ENCODE peak calls at places on chromosomes 13 and 19, in five cellular contexts. S is cardiac muscle cell; W is effector memory CD4-positive, alpha-beta T cell; X is neural progenitor cell; K is heart right ventricle. D is an unnamed sample.

GRCh38 chr19:39067104-39067503 is 17.1 kb upstream of the ACP7 start:
- DNase-seq in X (no peak), K (no peak), W (no peak), S (no peak), D (no peak)

GRCh38 chr19:40578442-40578908 is 1.8 kb downstream of the SHKBP1 start:
- DNase-seq in X (peak; percentile 72), K (peak; percentile 47), S (no peak), W (no peak), D (no peak)

GRCh38 chr19:339262-339887 is 5.2 kb downstream of the MIER2 start:
- DNase-seq in X (no peak), K (no peak), S (no peak), W (no peak), D (no peak)

GRCh38 chr19:31539386-31539785 is 190.2 kb upstream of the TSHZ3 start:
- DNase-seq in K (no peak), W (no peak), S (no peak), X (no peak), D (no peak)

GRCh38 chr19:33040994-33041827 is 23.5 kb downstream of the RHPN2 start:
- DNase-seq in X (no peak), S (no peak), W (no peak), K (no peak), D (no peak)

GRCh38 chr19:7505682-7506384 is 10.1 kb upstream of the ZNF358 start:
- DNase-seq in S (peak; percentile 63), K (no peak), W (no peak), X (peak; percentile 63), D (peak; percentile 46)

GRCh38 chr13:26498524-26499208 is 58.8 kb upstream of the WASF3 start:
- DNase-seq in K (no peak), W (no peak), S (no peak), X (no peak), D (no peak)

GRCh38 chr13:114118086-114118762 is 14.2 kb downstream of the RASA3 start:
- DNase-seq in W (no peak), K (no peak), X (no peak), S (no peak), D (peak; percentile 44)

GRCh38 chr13:109243311-109243951 is 543.0 kb downstream of the IRS2 start:
- DNase-seq in W (no peak), X (no peak), S (peak; percentile 53), K (peak; percentile 40), D (peak; percentile 88)

GRCh38 chr13:113157206-113157928 is 1.1 kb upstream of the PROZ start:
- DNase-seq in K (no peak), S (no peak), X (no peak), W (no peak), D (no peak)

GRCh38 chr19:13764821-13765394 is 586 bp downstream of the MRI1 start:
- DNase-seq in K (no peak), S (peak; percentile 50), X (peak; percentile 46), W (peak; percentile 15), D (peak; percentile 56)

GRCh38 chr13:79385694-79386093 is 20.4 kb downstream of the RBM26 start:
- DNase-seq in S (no peak), K (no peak), X (no peak), W (no peak), D (no peak)

GRCh38 chr13:20065516-20065915 is 95.3 kb downstream of the GJA3 start:
- DNase-seq in S (no peak), X (no peak), K (no peak), W (no peak), D (no peak)

GRCh38 chr19:41392775-41393174 is 4.4 kb downstream of the EXOSC5 start:
- DNase-seq in X (no peak), S (no peak), K (no peak), W (no peak), D (no peak)

GRCh38 chr19:18879579-18880373 is 16.2 kb downstream of the CERS1 start:
- DNase-seq in K (no peak), S (no peak), X (peak; percentile 36), W (no peak), D (peak; percentile 43)

GRCh38 chr13:32142115-32142514 is 110.5 kb downstream of the FRY start:
- DNase-seq in S (no peak), K (no peak), W (no peak), X (no peak), D (no peak)

GRCh38 chr19:49931293-49932040 is 2.2 kb upstream of the NUP62 start:
- DNase-seq in W (no peak), S (no peak), K (no peak), X (no peak), D (no peak)

GRCh38 chr13:23673867-23674605 is 103.8 kb downstream of the TNFRSF19 start:
- DNase-seq in K (no peak), X (no peak), W (no peak), S (no peak), D (peak; percentile 67)

GRCh38 chr19:40530091-40530901 is 46.4 kb upstream of the SHKBP1 start:
- DNase-seq in S (peak; percentile 82), K (no peak), X (peak; percentile 89), W (no peak), D (peak; percentile 37)

GRCh38 chr19:52007436-52007804 is 591 bp downstream of the ZNF615 start:
- DNase-seq in K (no peak), S (peak; percentile 23), X (peak; percentile 53), W (no peak), D (no peak)

GRCh38 chr13:106464076-106464475 is 71.4 kb downstream of the EFNB2 start:
- DNase-seq in K (no peak), S (no peak), X (no peak), W (no peak), D (no peak)

GRCh38 chr13:32426191-32426980 is 1.5 kb downstream of the N4BP2L1 start:
- DNase-seq in W (peak; percentile 8), K (no peak), S (no peak), X (no peak), D (no peak)

GRCh38 chr19:674282-675151 is 1.7 kb upstream of the FSTL3 start:
- DNase-seq in K (no peak), S (no peak), W (no peak), X (no peak), D (no peak)

GRCh38 chr13:52010890-52011689 is at the start of gene ATP7B:
- DNase-seq in X (peak; percentile 78), S (peak; percentile 52), W (peak; percentile 1), K (peak; percentile 15), D (peak; percentile 55)

GRCh38 chr13:20160346-20161274 is at the start of gene GJA3:
- DNase-seq in W (peak; percentile 22), K (peak; percentile 61), X (peak; percentile 84), S (peak; percentile 86), D (peak; percentile 65)

GRCh38 chr13:51453308-51453958 is 597 bp upstream of the INTS6 start:
- DNase-seq in X (peak; percentile 87), K (peak; percentile 85), W (peak; percentile 72), S (no peak), D (peak; percentile 83)

GRCh38 chr19:32570081-32570785 is 10.8 kb upstream of the PDCD5 start:
- DNase-seq in W (peak; percentile 26), K (peak; percentile 34), X (peak; percentile 81), S (peak; percentile 59), D (peak; percentile 78)

GRCh38 chr19:58218899-58219298 is 9.8 kb upstream of the ZNF544 start:
- DNase-seq in S (peak; percentile 18), K (no peak), X (peak; percentile 26), W (peak; percentile 9), D (no peak)

DNA sequence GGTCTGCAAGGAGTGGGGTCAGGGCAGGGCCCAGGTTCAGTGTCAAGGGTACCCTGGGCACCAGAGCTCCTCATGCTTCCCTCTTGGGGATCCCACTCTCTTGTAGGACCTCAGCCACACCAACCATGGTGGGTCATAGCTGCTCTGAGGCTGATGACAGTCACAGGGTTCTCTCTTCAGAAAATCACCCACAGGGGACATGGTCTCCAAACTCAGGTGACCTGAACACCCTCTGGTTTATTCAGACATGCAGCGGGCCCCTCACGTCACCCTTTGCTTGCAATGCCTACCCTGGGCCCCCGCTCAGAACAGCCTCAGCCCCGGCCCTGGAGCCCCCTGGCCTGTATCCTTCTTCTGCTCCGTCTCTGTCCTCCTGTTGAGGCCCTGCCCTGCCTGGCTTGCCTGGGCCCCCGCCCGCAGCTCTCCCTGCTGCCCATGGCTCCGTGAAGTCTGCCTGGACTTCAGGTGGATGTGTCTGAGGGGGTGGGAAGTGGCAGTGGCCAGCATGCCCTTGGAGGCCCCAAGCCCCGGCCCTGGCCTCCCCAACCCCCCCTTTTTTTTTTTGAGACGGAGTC is 20.4 kb downstream of the CHERP start:
- DNase-seq in X (no peak), K (no peak), S (no peak), W (no peak), D (no peak)
- H3K4me1 ChIP-seq in X (no peaks in the 10 kb centered on the region), K (no peaks in the 10 kb centered on the region), S (no peaks in the 10 kb centered on the region), W (no peaks in the 10 kb centered on the region), D (no peaks in the 10 kb centered on the region)

DNA sequence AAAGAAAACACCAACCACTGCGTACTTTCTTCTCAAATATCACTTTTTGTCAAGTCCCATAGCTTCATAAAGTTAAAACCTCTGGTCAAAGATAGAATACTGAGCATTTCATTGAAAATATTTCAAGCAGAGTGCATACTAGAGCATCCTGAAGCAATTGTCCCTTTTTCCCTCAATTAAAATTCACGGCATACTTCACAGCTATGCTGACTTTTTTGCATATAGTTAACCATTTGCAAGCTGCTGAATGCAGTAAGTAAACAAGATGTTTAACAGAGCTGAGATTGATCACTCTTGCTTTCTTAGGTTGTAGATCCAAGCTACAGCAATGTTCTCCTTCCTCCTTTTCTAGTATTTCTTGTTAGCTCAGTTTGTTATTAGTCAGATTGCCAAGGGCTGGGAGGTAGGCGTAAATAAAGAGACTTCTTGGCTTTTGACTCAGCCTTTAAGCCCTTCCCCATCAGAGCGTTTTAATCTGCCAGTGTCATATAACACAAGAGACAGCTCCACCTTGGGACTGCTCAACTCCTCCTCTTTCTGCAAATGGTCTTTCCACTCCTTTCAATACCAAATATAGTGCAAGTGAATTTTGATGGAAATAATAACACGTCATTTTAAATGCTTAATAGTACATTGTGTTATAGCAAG is at the start of gene SLITRK6:
- DNase-seq in W (no peak), K (no peak), X (peak; percentile 74), S (peak; percentile 44), D (peak; percentile 73)
- H3K4me3 ChIP-seq in W (no peak within 1 kb of the TSS), K (no peak within 1 kb of the TSS), X (peak within 1 kb of the TSS; percentile 23), S (no peak within 1 kb of the TSS), D (peak within 1 kb of the TSS; percentile 10)

DNA sequence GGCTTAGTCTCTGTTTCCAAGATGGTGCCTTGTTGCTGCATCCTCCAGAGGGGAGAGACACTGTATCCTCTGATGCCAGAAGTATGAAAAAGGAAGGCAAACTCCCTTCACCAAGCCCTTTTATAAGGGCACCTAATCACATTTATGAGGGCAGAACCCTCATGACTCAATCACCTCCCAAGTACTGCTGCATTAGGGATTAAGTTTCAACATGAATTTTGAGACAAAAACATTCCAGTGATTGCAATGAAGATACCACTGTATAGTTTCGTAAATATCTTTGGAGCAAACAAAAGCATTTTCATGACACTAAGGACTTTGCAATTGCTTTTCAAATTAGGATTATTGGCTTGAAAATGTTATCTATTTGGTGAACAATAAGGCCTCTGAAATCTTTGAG is 63.8 kb downstream of the RNF17 start:
- DNase-seq in S (no peak), W (no peak), K (no peak), X (no peak), D (peak; percentile 9)
- H3K27me3 ChIP-seq in S (no peaks in the 10 kb centered on the region), W (peaks cover 3% of the 10 kb centered on the region), K (no peaks in the 10 kb centered on the region), X (no peaks in the 10 kb centered on the region), D (no peaks in the 10 kb centered on the region)

DNA sequence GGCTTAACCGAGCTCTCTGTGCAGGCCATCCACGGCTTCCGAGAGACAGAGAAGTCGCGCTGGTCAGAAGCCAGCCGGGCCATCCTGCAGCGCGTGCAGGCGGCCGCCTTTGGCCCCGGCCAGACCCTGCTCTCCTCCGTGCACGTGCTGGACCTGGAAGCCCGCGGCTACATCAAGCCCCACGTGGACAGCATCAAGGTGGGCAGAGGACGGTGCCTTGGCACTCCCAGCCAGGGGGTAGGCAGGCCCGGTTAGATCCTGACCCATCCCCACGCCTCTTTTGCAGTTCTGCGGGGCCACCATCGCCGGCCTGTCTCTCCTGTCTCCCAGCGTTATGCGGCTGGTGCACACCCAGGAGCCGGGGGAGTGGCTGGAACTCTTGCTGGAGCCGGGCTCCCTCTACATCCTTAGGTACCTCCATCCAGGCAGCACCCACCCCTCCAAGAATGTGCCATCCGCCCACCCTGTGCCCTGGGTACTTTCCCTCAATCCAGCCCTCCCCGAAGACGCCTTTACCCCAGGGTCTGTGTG is 1.5 kb downstream of the PSPN start:
- DNase-seq in X (no peak), K (no peak), W (no peak), S (no peak), D (no peak)
- H3K4me1 ChIP-seq in X (peaks cover 4% of the 10 kb centered on the region), K (peaks cover 11% of the 10 kb centered on the region), W (no peaks in the 10 kb centered on the region), S (peaks cover 4% of the 10 kb centered on the region), D (peaks cover 19% of the 10 kb centered on the region)

D was measured in adipocyte.